ENCODE peak calls at places on chromosome 14, in ten cellular contexts. C is M059J, N is fibroblast of mammary gland, F is progenitor cell of endocrine pancreas, W is left ventricle myocardium inferior, B is cardiac fibroblast, M is HFFc6, Y is ELR, I is NCI-H2171 treated with DMSO at 0.1 percent for 48 hours, O is cardiac muscle cell. H is an unnamed sample.

GRCh38 chr14:50122291-50122690 is 5.9 kb upstream of the VCPKMT start:
- DNase-seq in C (no peak), N (no peak), F (no peak), W (no peak), B (no peak), M (no peak), Y (no peak), I (peak), O (no peak), H (peak)

GRCh38 chr14:99579077-99579836 is 24.8 kb downstream of the CCDC85C start:
- DNase-seq in C (no peak), N (no peak), F (peak), W (no peak), B (no peak), M (no peak), Y (peak), I (no peak), O (no peak), H (no peak)

GRCh38 chr14:65412881-65413738 is 580 bp downstream of the FUT8 start:
- DNase-seq in C (peak), N (peak), F (no peak), W (peak), B (peak), M (peak), Y (peak), I (peak), O (peak), H (no peak)

GRCh38 chr14:45085004-45085403 is 1.1 kb downstream of the PRPF39 start:
- DNase-seq in C (peak), N (peak), F (no peak), W (no peak), B (peak), M (peak), Y (peak), I (no peak), O (peak), H (peak)

GRCh38 chr14:94665121-94665520 is 52.9 kb downstream of the SERPINA3 start:
- DNase-seq in C (no peak), N (peak), F (no peak), W (no peak), B (peak), M (no peak), Y (peak), I (no peak), O (peak), H (no peak)

GRCh38 chr14:34460841-34461240 is 1.2 kb downstream of the SPTSSA start:
- DNase-seq in C (peak), N (peak), F (no peak), W (no peak), B (peak), M (peak), Y (peak), I (no peak), O (peak), H (peak)

GRCh38 chr14:22059201-22059600 is 385.6 kb upstream of the OR4E1 start:
- DNase-seq in C (no peak), N (no peak), F (no peak), W (no peak), B (no peak), M (no peak), Y (no peak), I (no peak), O (no peak), H (no peak)

GRCh38 chr14:61355892-61356325 is 34.5 kb downstream of the PRKCH start:
- DNase-seq in C (peak), N (peak), F (no peak), W (peak), B (peak), M (no peak), Y (peak), I (no peak), O (peak), H (no peak)

GRCh38 chr14:40197344-40197743 is 765.1 kb upstream of the FBXO33 start:
- DNase-seq in C (peak), N (peak), F (no peak), W (no peak), B (no peak), M (no peak), Y (no peak), I (no peak), O (no peak), H (no peak)

GRCh38 chr14:35113308-35113950 is 8.4 kb downstream of the PPP2R3C start:
- DNase-seq in C (no peak), N (no peak), F (no peak), W (no peak), B (no peak), M (no peak), Y (no peak), I (no peak), O (no peak), H (no peak)

GRCh38 chr14:106390401-106390800 is 864.0 kb downstream of the TMEM121 start:
- DNase-seq in C (no peak), N (no peak), F (no peak), W (no peak), B (no peak), M (no peak), Y (no peak), I (no peak), O (no peak), H (no peak)

GRCh38 chr14:51547260-51547659 is 104.5 kb upstream of the FRMD6 start:
- DNase-seq in C (peak), N (peak), F (no peak), W (no peak), B (peak), M (peak), Y (peak), I (no peak), O (peak), H (no peak)

GRCh38 chr14:54754116-54754622 is 148.5 kb downstream of the GCH1 start:
- DNase-seq in C (no peak), N (no peak), F (no peak), W (no peak), B (no peak), M (no peak), Y (no peak), I (no peak), O (no peak), H (no peak)

GRCh38 chr14:104383088-104383805 is 196.3 kb upstream of the C14orf180 start:
- DNase-seq in C (no peak), N (no peak), F (no peak), W (no peak), B (no peak), M (no peak), Y (no peak), I (peak), O (no peak), H (no peak)

GRCh38 chr14:68510201-68510600 is 282.7 kb downstream of the ZFP36L1 start:
- DNase-seq in C (peak), N (peak), F (no peak), W (peak), B (peak), M (peak), Y (no peak), I (no peak), O (peak), H (no peak)

GRCh38 chr14:58690801-58691516 is 53.2 kb downstream of the DACT1 start:
- DNase-seq in C (no peak), N (no peak), F (no peak), W (no peak), B (peak), M (no peak), Y (no peak), I (peak), O (no peak), H (no peak)

GRCh38 chr14:104349950-104350349 is 211.6 kb downstream of the KIF26A start:
- DNase-seq in C (no peak), N (no peak), F (no peak), W (no peak), B (no peak), M (no peak), Y (no peak), I (no peak), O (no peak), H (no peak)

GRCh38 chr14:58822856-58823255 is 185.1 kb downstream of the DACT1 start:
- DNase-seq in C (no peak), N (no peak), F (no peak), W (no peak), B (no peak), M (no peak), Y (no peak), I (peak), O (no peak), H (no peak)

GRCh38 chr14:59103396-59103795 is 85.1 kb upstream of the DAAM1 start:
- DNase-seq in C (peak), N (peak), F (no peak), W (no peak), B (peak), M (peak), Y (peak), I (no peak), O (peak), H (no peak)

GRCh38 chr14:26709019-26709418 is 111.2 kb upstream of the NOVA1 start:
- DNase-seq in C (no peak), N (peak), F (no peak), W (no peak), B (peak), M (no peak), Y (no peak), I (no peak), O (peak), H (no peak)

GRCh38 chr14:72404998-72405397 is 472.8 kb downstream of the RGS6 start:
- DNase-seq in C (no peak), N (no peak), F (no peak), W (no peak), B (no peak), M (no peak), Y (no peak), I (no peak), O (no peak), H (no peak)

GRCh38 chr14:90645842-90646443 is 170.3 kb downstream of the TTC7B start:
- DNase-seq in C (peak), N (no peak), F (no peak), W (no peak), B (peak), M (no peak), Y (peak), I (no peak), O (peak), H (no peak)

GRCh38 chr14:89681086-89682018 is 264.3 kb upstream of the FOXN3 start:
- DNase-seq in C (no peak), N (no peak), F (no peak), W (no peak), B (no peak), M (no peak), Y (no peak), I (no peak), O (no peak), H (peak)

GRCh38 chr14:101367421-101368261 is 193.7 kb upstream of the DIO3 start:
- DNase-seq in C (no peak), N (no peak), F (no peak), W (no peak), B (no peak), M (no peak), Y (no peak), I (no peak), O (no peak), H (no peak)

GRCh38 chr14:93619176-93619793 is 169.0 kb downstream of the PRIMA1 start:
- DNase-seq in C (peak), N (peak), F (peak), W (no peak), B (peak), M (peak), Y (peak), I (peak), O (peak), H (peak)

GRCh38 chr14:105864651-105865265 is 338.4 kb downstream of the TMEM121 start:
- DNase-seq in C (no peak), N (no peak), F (peak), W (peak), B (no peak), M (no peak), Y (no peak), I (no peak), O (no peak), H (no peak)

GRCh38 chr14:60396718-60397343 is 89.0 kb downstream of the C14orf39 start:
- DNase-seq in C (peak), N (no peak), F (no peak), W (no peak), B (peak), M (no peak), Y (no peak), I (no peak), O (no peak), H (no peak)

GRCh38 chr14:35159742-35160409 is 37.5 kb downstream of the PRORP start:
- DNase-seq in C (peak), N (peak), F (no peak), W (no peak), B (peak), M (peak), Y (peak), I (no peak), O (peak), H (no peak)